ENCODE peak calls at places on chromosomes 16 and 17, in four cellular contexts. V, N, O and C are unnamed samples.

GRCh38 chr17:55420067-55420775 is 1.4 kb downstream of the MMD start:
- DNase-seq in V (no peak), N (peak), O (peak), C (peak)

GRCh38 chr17:67469208-67469980 is 92.3 kb downstream of the PITPNC1 start:
- DNase-seq in N (peak), V (no peak), O (no peak), C (no peak)

GRCh38 chr17:6514371-6514770 is 42.0 kb downstream of the PITPNM3 start:
- DNase-seq in N (no peak), V (no peak), O (no peak), C (no peak)

GRCh38 chr17:64007838-64008282 is 9.7 kb downstream of the PRR29 start:
- DNase-seq in O (no peak), N (no peak), V (no peak), C (no peak)

GRCh38 chr17:17886747-17887146 is 50.0 kb upstream of the SREBF1 start:
- DNase-seq in N (no peak), V (no peak), O (no peak), C (no peak)

GRCh38 chr17:22470411-22471175 is 778.3 kb downstream of the KCNJ18 start:
- DNase-seq in N (no peak), O (no peak), V (no peak), C (no peak)

GRCh38 chr17:48123111-48123510 is 15.5 kb downstream of the SNX11 start:
- DNase-seq in N (no peak), V (no peak), O (no peak), C (no peak)

GRCh38 chr17:42463976-42464400 is 5.3 kb downstream of the ATP6V0A1 start:
- DNase-seq in V (peak), O (no peak), N (no peak), C (no peak)

GRCh38 chr17:83181991-83182619 is 102.7 kb downstream of the METRNL start:
- DNase-seq in V (no peak), O (no peak), N (no peak), C (no peak)

GRCh38 chr17:71149607-71150006 is 971.2 kb upstream of the SOX9 start:
- DNase-seq in N (no peak), V (no peak), O (no peak), C (no peak)

GRCh38 chr17:8577868-8578267 is 52.7 kb downstream of the MYH10 start:
- DNase-seq in O (no peak), V (no peak), N (no peak), C (no peak)

GRCh38 chr17:39349246-39349645 is 52.2 kb downstream of the FBXL20 start:
- DNase-seq in N (no peak), V (no peak), O (no peak), C (no peak)

GRCh38 chr16:11792404-11793260 is 4.4 kb downstream of the ZC3H7A start:
- DNase-seq in O (no peak), N (no peak), V (no peak), C (no peak)

GRCh38 chr16:15523939-15524338 is 89.6 kb downstream of the BMERB1 start:
- DNase-seq in V (no peak), N (no peak), O (no peak), C (no peak)

GRCh38 chr17:37309051-37309450 is 66.7 kb upstream of the C17orf78 start:
- DNase-seq in N (no peak), V (no peak), O (no peak), C (no peak)

GRCh38 chr16:71840052-71840451 is 5.7 kb upstream of the ATXN1L start:
- DNase-seq in V (no peak), N (no peak), O (no peak), C (no peak)

GRCh38 chr16:2969545-2970521 is 685 bp downstream of the PAQR4 start:
- DNase-seq in V (peak), N (peak), O (peak), C (peak)

GRCh38 chr17:62017496-62017895 is 47.6 kb downstream of the MED13 start:
- DNase-seq in O (no peak), N (no peak), V (no peak), C (no peak)

GRCh38 chr17:64506201-64506575 is at the start of gene DDX5:
- DNase-seq in N (peak), O (peak), V (peak), C (peak)

GRCh38 chr16:88078111-88078775 is 127.0 kb downstream of the BANP start:
- DNase-seq in N (no peak), V (no peak), O (no peak), C (no peak)

GRCh38 chr16:50598256-50598894 is 50.2 kb downstream of the NKD1 start:
- DNase-seq in V (no peak), N (no peak), O (no peak), C (no peak)

GRCh38 chr17:41690497-41690896 is 1.8 kb downstream of the EIF1 start:
- DNase-seq in O (no peak), N (no peak), V (no peak), C (no peak)

GRCh38 chr16:8963010-8963824 is 489 bp downstream of the USP7 start:
- DNase-seq in V (no peak), N (no peak), O (no peak), C (no peak)

GRCh38 chr16:89298826-89299225 is 81.3 kb downstream of the ZNF778 start:
- DNase-seq in N (no peak), O (no peak), V (no peak), C (no peak)

GRCh38 chr17:1179635-1180433 is at the start of gene ABR:
- DNase-seq in V (no peak), N (peak), O (peak), C (peak)

GRCh38 chr17:44083250-44083849 is 12.8 kb downstream of the G6PC3 start:
- DNase-seq in N (no peak), O (no peak), V (peak), C (no peak)

GRCh38 chr17:72471296-72471695 is 350.5 kb downstream of the SOX9 start:
- DNase-seq in V (peak), N (no peak), O (no peak), C (no peak)